ENCODE peak calls at places on chromosomes 2 and 18, in seven cellular contexts. V, L, I, J, G, E and Z are unnamed samples. For H3K27me3, the result is how much of the 10 kb centered on the place peaks cover.

GRCh38 chr2:27148801-27149439 is at the start of gene TCF23:
- DNase-seq in V (no peak), L (no peak), I (no peak), J (no peak), G (no peak), E (no peak), Z (no peak)

GRCh38 chr18:60966876-60967275 is 366.4 kb upstream of the CDH20 start:
- DNase-seq in V (no peak), L (no peak), I (no peak), J (no peak), G (no peak), E (no peak), Z (no peak)

GRCh38 chr2:10971855-10972348 is 60.2 kb downstream of the KCNF1 start:
- DNase-seq in V (no peak), L (no peak), I (no peak), J (no peak), G (no peak), E (no peak), Z (no peak)

GRCh38 chr2:602571-603366 is 74.4 kb downstream of the TMEM18 start:
- DNase-seq in V (no peak), L (no peak), I (no peak), J (no peak), G (no peak), E (no peak), Z (peak)

GRCh38 chr2:168518555-168519066 is 62.5 kb downstream of the CERS6 start:
- DNase-seq in V (peak), L (no peak), I (peak), J (no peak), G (peak), E (no peak), Z (peak)

GRCh38 chr18:74949611-74950010 is 259.3 kb downstream of the PTGR3 start:
- DNase-seq in V (peak), L (no peak), I (peak), J (no peak), G (no peak), E (no peak), Z (no peak)

GRCh38 chr2:102773149-102773706 is 11.4 kb downstream of the TMEM182 start:
- DNase-seq in V (no peak), L (no peak), I (no peak), J (no peak), G (no peak), E (no peak), Z (no peak)

GRCh38 chr2:174681983-174682577 is 82.2 kb downstream of the CHRNA1 start:
- DNase-seq in V (peak), L (peak), I (peak), J (peak), G (peak), E (peak), Z (peak)

GRCh38 chr2:160271166-160272086 is 71.4 kb upstream of the ITGB6 start:
- DNase-seq in V (no peak), L (no peak), I (no peak), J (peak), G (peak), E (peak), Z (no peak)

GRCh38 chr2:200484934-200485333 is 24.9 kb downstream of the KCTD18 start:
- DNase-seq in V (no peak), L (no peak), I (peak), J (no peak), G (no peak), E (no peak), Z (no peak)

GRCh38 chr2:36677386-36677785 is 19.1 kb upstream of the VIT start:
- DNase-seq in V (peak), L (no peak), I (no peak), J (no peak), G (no peak), E (no peak), Z (no peak)

GRCh38 chr2:150445404-150445803 is 42.1 kb downstream of the RND3 start:
- DNase-seq in V (no peak), L (no peak), I (no peak), J (no peak), G (no peak), E (no peak), Z (no peak)

GRCh38 chr2:161844845-161845244 is 220.6 kb downstream of the SLC4A10 start:
- DNase-seq in V (no peak), L (no peak), I (no peak), J (no peak), G (no peak), E (no peak), Z (no peak)

GRCh38 chr2:109727929-109728447 is 66.1 kb upstream of the RGPD5 start:
- DNase-seq in V (no peak), L (peak), I (no peak), J (no peak), G (no peak), E (no peak), Z (no peak)

GRCh38 chr2:240179941-240180666 is 39.6 kb upstream of the OTOS start:
- DNase-seq in V (no peak), L (no peak), I (no peak), J (no peak), G (no peak), E (no peak), Z (no peak)

GRCh38 chr2:240182476-240182875 is 42.0 kb upstream of the OTOS start:
- DNase-seq in V (no peak), L (no peak), I (no peak), J (no peak), G (no peak), E (no peak), Z (no peak)

GRCh38 chr2:240182001-240182400 is 41.5 kb upstream of the OTOS start:
- DNase-seq in V (no peak), L (no peak), I (no peak), J (no peak), G (no peak), E (no peak), Z (no peak)

GRCh38 chr2:240178564-240178963 is 38.1 kb upstream of the OTOS start:
- DNase-seq in V (no peak), L (no peak), I (no peak), J (no peak), G (peak), E (no peak), Z (no peak)

GRCh38 chr2:240179186-240179815 is 38.8 kb upstream of the OTOS start:
- DNase-seq in V (no peak), L (no peak), I (no peak), J (no peak), G (no peak), E (no peak), Z (no peak)
- H3K27me3 ChIP-seq in V (half or more), L (under half), I (under half), J (under half), G (under half), E (under half), Z (under half)

GRCh38 chr18:6942742-6943141 is 174.9 kb downstream of the LAMA1 start:
- DNase-seq in V (no peak), L (no peak), I (no peak), J (no peak), G (no peak), E (no peak), Z (no peak)
- H3K27me3 ChIP-seq in V (under half), L (under half), I (under half), J (under half), G (under half), E (under half), Z (under half)

GRCh38 chr2:67726416-67726815 is 329.3 kb downstream of the ETAA1 start:
- DNase-seq in V (no peak), L (no peak), I (no peak), J (no peak), G (no peak), E (no peak), Z (no peak)
- H3K27me3 ChIP-seq in V (under half), L (under half), I (under half), J (under half), G (under half), E (under half), Z (under half)

DNA sequence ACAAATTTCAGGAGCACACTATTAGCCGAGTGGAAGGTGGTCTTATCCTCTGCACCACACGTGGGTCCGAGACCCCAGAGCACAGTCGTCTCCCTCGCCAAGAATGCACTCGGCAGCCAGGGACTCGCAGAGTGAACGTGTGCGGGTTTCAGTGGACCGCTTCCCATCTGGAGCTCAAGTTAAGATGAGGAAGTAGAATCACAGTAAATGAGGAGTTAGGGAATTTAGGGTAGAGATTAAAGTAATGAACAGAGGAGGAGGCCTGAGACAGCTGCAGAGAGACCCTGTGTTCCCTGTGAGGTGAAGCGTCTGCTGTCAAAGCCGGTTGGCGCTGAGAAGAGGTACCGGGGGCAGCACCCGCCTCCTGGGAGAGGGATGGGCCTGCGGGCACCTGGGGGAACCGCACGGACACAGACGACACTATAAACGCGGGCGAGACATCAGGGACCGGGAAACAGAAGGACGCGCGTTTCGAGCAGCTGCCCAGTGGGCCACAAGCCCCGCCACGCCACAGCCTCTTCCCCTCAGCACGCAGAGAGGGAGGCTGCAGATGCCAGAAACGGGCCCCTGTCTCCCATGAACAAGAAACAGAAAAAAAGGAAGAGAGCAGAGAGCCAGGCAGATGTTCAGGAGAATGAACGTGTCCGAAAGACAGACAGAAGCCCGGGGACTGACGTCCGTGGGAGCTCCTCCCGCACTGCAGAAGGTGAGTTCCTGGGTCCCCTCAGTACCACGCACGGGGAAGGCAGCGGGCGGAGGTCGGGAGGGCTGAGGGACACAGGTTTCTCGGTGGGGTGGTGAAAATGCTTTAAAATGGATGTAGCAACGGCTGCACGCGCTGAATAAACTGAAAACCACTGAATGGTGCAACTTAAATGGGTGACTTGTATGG is 5.4 kb upstream of the KCNG2 start:
- DNase-seq in V (no peak), L (no peak), I (no peak), J (no peak), G (no peak), E (no peak), Z (no peak)
- H3K27me3 ChIP-seq in V (under half), L (under half), I (under half), J (under half), G (under half), E (half or more), Z (under half)

DNA sequence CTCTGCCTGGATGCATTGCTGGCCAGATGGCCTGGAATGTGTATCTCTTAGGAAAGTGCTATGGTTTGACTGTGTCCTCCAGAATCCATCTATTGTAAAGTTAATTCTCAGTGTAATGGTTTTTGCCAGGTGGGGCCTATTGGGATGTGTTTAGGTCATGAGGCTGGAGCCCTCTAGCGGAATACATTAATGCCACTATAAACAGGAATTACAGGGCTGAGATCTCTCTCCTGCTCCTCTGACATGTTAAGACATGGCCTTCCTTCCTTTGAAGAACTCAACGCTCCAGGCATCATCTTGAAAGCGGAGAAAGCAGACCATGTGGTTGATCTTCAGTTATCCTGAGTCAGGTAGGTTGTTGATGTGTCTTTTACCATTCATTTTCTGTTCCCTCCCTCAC is 276.4 kb downstream of the RPIA start:
- DNase-seq in V (no peak), L (no peak), I (no peak), J (no peak), G (peak), E (no peak), Z (no peak)
- H3K27me3 ChIP-seq in V (under half), L (under half), I (under half), J (under half), G (under half), E (under half), Z (under half)

GRCh38 chr2:240338274-240338673 is 97.2 kb upstream of the GPC1 start:
- DNase-seq in V (no peak), L (no peak), I (no peak), J (no peak), G (no peak), E (no peak), Z (no peak)

GRCh38 chr2:240339411-240340360 is 95.8 kb upstream of the GPC1 start:
- DNase-seq in V (no peak), L (no peak), I (no peak), J (no peak), G (no peak), E (no peak), Z (no peak)

GRCh38 chr2:240335061-240335460 is 100.4 kb upstream of the GPC1 start:
- DNase-seq in V (no peak), L (no peak), I (no peak), J (no peak), G (no peak), E (no peak), Z (no peak)

GRCh38 chr2:240333985-240334384 is 101.5 kb upstream of the GPC1 start:
- DNase-seq in V (no peak), L (no peak), I (no peak), J (peak), G (no peak), E (no peak), Z (peak)

DNA sequence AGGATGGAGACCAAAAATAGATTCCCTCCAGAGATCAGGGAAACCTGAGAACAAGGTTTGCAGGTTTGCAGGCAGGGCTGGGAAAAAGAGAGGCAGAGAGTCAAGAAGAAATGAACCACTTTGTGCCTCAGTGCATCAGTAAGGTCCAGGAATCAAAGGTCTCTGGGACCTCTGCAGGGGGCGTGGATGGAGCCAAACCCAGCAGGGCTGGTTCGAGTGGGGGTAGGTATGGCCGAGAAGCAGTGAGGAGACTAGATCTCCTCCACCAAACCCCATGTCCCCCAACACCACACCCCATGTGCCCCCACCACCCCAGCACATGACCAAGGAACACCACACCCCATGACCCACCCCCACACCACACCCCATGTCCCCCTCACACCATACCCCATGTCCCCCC is 98.4 kb upstream of the GPC1 start:
- DNase-seq in V (no peak), L (no peak), I (no peak), J (no peak), G (no peak), E (no peak), Z (no peak)
- H3K27me3 ChIP-seq in V (under half), L (under half), I (under half), J (under half), G (under half), E (under half), Z (under half)